ENCODE peak calls at places on chromosomes 4 and X, in seven cellular contexts. T, I, M, C, K, Z and L are unnamed samples.

GRCh38 chr4:184755278-184755677 is 21.4 kb upstream of the CENPU start:
- DNase-seq in M (no peak), K (no peak), I (peak; percentile 83), C (no peak), T (no peak), Z (no peak), L (peak; percentile 38)

GRCh38 chr4:87076690-87077358 is 142.0 kb downstream of the AFF1 start:
- DNase-seq in M (no peak), I (no peak), T (no peak), Z (no peak), C (no peak), K (no peak), L (no peak)

GRCh38 chr4:137310593-137311490 is 221.5 kb downstream of the PCDH18 start:
- DNase-seq in K (no peak), T (no peak), Z (no peak), M (no peak), I (peak; percentile 94), C (no peak), L (peak; percentile 84)

GRCh38 chrX:122770581-122770980 is 413.5 kb upstream of the GRIA3 start:
- DNase-seq in I (no peak), K (no peak), M (no peak), C (no peak), Z (no peak), T (no peak), L (no peak)

GRCh38 chr4:70958681-70959080 is 34.8 kb upstream of the DCK start:
- DNase-seq in C (no peak), T (no peak), I (peak; percentile 65), K (no peak), M (no peak), Z (no peak), L (peak; percentile 56)

GRCh38 chr4:52298444-52298843 is 247.3 kb downstream of the SPATA18 start:
- DNase-seq in M (no peak), Z (no peak), C (no peak), K (no peak), I (peak; percentile 16), T (no peak), L (no peak)

GRCh38 chr4:174764105-174764729 is 64.8 kb downstream of the GLRA3 start:
- DNase-seq in K (no peak), C (no peak), I (peak; percentile 59), M (peak; percentile 78), Z (no peak), T (no peak), L (peak; percentile 71)

GRCh38 chr4:8723222-8723980 is 130.8 kb downstream of the CPZ start:
- DNase-seq in Z (no peak), M (no peak), I (no peak), K (no peak), T (no peak), C (peak; percentile 20), L (no peak)

GRCh38 chr4:88661724-88662123 is 35.9 kb downstream of the NAP1L5 start:
- DNase-seq in I (peak; percentile 97), Z (no peak), M (no peak), K (no peak), T (no peak), C (no peak), L (peak; percentile 74)

DNA sequence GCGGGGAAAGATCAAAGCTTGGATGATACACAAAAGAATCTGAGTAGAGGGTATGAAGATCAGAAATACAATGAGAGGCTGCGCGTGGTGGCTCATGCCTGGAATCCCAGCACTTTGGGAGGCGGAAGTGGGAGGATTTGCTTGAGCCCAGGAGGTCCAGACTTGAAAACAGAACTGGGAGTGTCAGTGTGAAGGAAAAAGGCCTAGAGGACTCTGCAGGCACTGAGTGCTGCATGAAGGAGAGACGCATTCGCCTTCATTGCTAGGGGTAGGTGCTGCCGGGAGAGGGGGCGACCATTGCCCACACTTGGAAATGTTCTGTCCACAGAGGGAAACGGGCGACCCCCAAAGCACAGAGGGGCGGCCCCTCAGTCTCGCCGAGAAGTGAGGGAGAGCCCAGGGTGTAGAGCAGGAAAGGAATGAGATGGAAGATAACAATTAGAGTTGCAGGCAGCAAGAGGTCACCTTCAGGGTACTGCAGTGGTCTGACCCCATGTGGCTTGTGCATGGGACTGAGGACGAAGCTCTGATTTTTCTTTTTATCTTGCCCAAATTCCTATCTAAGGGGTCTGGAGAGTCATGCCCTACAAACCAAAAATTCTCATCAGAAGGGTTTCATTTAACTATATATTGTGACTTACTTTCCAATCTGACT is 31.8 kb upstream of the ARSD start:
- DNase-seq in T (no peak), Z (no peak), C (no peak), I (no peak), M (peak; percentile 10), K (no peak), L (no peak)
- TF ChIP-seq CTCF in T (no peak), Z (no peak), C (no peak), I (no peak), M (no peak), K (no peak), L (no peak)

DNA sequence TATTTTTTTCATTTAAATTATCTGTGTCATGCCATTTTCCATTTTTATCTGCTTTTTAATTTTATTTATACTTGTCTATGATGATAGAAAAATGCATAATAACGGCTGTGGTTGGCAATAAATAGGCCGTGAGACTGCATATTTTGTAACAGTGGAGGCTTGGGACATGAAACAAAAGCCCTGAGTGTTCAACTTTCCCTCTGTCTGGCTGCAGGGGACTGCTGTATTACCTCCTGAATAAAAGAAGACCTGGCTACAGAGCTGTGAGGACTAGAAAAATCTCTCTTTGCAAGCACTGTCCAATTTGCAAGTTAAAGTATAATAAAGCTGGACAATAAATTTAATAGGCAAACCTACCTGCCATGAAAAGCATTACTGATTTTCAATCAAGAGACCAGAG is 82.1 kb downstream of the MAGEB10 start:
- DNase-seq in Z (no peak), M (no peak), K (no peak), T (no peak), I (no peak), C (no peak), L (no peak)
- H3K4me3 ChIP-seq in Z (no peak overlapping the region), M (no peak overlapping the region), K (no peak overlapping the region), T (no peak overlapping the region), I (no peak overlapping the region), C (no peak overlapping the region), L (no peak overlapping the region)

GRCh38 chrX:114712466-114712865 is 128.6 kb downstream of the HTR2C start:
- DNase-seq in C (no peak), M (no peak), T (no peak), Z (no peak), K (no peak), I (peak; percentile 60), L (no peak)

DNA sequence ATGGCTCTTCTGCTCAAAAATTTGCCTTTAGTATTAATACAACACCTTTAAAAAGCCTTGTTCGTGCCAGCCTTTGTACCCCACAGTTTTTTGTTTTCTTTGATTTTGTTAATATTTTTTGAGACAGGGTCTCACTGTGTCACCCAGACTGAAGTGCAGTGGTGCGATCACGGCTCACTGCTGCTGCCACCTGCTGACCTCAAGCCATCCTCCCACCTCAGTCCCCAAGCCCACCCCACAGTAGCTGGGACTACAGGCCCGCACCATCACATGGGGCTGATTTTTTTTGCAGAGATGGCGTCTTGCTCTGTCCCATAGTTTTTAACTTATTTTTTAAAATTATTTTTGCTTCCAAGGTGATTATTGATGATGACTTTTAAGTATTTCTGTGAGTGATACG is 134.0 kb downstream of the HTR2C start:
- DNase-seq in M (peak; percentile 13), Z (no peak), K (no peak), C (no peak), I (no peak), T (no peak), L (no peak)
- TF ChIP-seq CTCF in M (peak; percentile 63), Z (no peak), K (no peak), C (no peak), I (peak; percentile 5), T (no peak), L (peak; percentile 4)

DNA sequence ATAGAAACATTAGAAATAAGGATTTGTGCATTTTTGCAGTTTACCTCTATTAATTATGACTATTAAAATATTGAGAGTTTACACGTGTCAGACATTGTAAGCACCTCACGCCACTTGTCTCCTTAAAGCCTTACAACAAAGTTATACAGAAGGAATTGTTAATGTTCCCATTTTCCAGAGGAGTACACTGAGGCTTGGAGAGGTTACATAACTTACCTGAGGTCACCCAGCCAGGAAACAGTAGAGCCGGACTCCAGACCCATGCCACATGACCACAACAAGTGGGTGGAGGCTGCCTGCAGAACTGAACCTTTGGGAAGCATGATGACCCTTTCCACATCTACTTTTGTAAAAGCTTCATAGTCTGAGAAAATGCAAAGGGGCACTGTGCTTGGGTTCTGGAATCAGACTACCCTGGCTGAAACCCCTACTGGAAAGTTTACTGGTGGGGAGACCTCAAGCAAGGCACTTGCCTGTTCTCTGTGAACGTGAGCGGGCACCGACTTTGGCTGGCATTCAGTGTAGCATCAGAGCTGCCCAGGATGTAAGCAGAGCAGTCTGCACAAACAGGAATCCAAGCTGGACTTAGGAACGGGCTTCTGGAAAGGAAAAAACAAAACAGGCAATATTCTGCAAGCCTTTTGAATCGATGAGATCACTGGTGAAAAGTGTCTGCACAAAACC is 901 bp downstream of the CLRN2 start:
- DNase-seq in T (no peak), I (no peak), C (no peak), M (no peak), Z (no peak), K (no peak), L (no peak)
- H3K4me3 ChIP-seq in T (no peak overlapping the region), I (no peak overlapping the region), C (no peak overlapping the region), M (no peak overlapping the region), Z (no peak overlapping the region), K (no peak overlapping the region), L (no peak overlapping the region)

DNA sequence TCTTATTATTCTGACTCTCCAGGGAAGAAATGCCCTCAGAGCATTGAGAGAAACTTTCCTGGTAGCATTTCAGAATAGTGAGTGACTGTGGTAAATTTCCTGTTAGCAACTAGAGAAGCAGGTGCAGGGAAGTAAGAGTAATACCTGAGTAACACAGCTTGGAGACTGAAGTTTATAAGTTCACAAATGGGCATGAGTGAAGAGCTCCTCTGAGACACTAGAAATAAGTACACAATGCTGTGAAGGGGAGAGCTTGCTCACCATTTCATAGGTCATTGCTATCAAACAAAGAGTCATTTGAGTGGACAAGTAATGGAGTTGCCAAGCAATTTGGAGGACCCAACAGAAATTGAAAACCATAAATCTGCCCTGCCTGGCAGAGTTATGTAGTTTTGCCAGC is 523.7 kb downstream of the TRAM1L1 start:
- DNase-seq in T (no peak), M (no peak), K (no peak), I (no peak), C (no peak), Z (no peak), L (no peak)
- TF ChIP-seq CTCF in T (no peak), M (no peak), K (no peak), I (no peak), C (no peak), Z (no peak), L (no peak)

DNA sequence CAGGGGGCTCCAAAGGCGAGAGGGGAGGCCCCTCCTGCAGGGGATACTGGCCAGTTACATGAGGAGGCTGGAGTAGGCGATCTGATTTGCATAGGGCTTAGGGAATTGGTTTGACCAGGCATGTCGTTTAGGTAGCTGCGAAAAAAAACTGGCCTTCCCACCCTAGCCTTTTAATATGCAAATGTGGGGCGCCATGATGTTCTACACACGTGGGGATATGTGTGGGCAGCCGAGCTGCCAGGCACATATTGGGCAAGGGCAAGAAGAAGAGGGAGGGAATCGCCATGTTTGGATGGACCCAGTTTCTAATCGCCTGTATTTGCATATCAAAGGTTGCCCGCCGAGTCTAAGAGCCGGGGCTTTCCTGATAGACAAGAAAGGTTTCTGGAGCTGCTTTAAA is 121.3 kb downstream of the PRKX start:
- DNase-seq in T (no peak), M (peak; percentile 69), Z (no peak), K (no peak), I (no peak), C (no peak), L (no peak)
- H3K4me3 ChIP-seq in T (no peak overlapping the region), M (peak overlapping the region; percentile 29), Z (no peak overlapping the region), K (no peak overlapping the region), I (no peak overlapping the region), C (no peak overlapping the region), L (no peak overlapping the region)